ENCODE peak calls at places on chromosomes 2 and 18, in five cellular contexts. L is mammary epithelial cell, U is kidney epithelial cell, F is A549, X is fibroblast of villous mesenchyme. I is an unnamed sample.

GRCh38 chr2:207929923-207930322 is 95.4 kb downstream of the PLEKHM3 start:
- DNase-seq in L (no peak), U (no peak), F (no peak), X (no peak), I (no peak)

GRCh38 chr18:79420033-79420745 is 24.5 kb downstream of the NFATC1 start:
- DNase-seq in L (no peak), U (no peak), F (no peak), X (no peak), I (no peak)

GRCh38 chr18:25650201-25650941 is 298.4 kb upstream of the ZNF521 start:
- DNase-seq in L (peak), U (peak), F (no peak), X (peak), I (peak)

GRCh38 chr18:31679133-31679731 is 5.1 kb downstream of the B4GALT6 start:
- DNase-seq in L (peak), U (peak), F (peak), X (peak), I (peak)

GRCh38 chr2:197851451-197851850 is 47.1 kb downstream of the PLCL1 start:
- DNase-seq in L (no peak), U (no peak), F (no peak), X (no peak), I (no peak)

GRCh38 chr18:56327171-56327885 is 311.1 kb downstream of the TXNL1 start:
- DNase-seq in L (no peak), U (no peak), F (no peak), X (peak), I (no peak)

GRCh38 chr2:11811036-11811654 is 64.7 kb downstream of the LPIN1 start:
- DNase-seq in L (no peak), U (no peak), F (no peak), X (no peak), I (no peak)

GRCh38 chr2:157875720-157876065 is 437 bp downstream of the ACVR1 start:
- DNase-seq in L (no peak), U (no peak), F (no peak), X (no peak), I (no peak)

GRCh38 chr18:35029103-35029502 is 12.1 kb upstream of the MAPRE2 start:
- DNase-seq in L (no peak), U (no peak), F (no peak), X (peak), I (no peak)

GRCh38 chr2:236444187-236444586 is 125.4 kb upstream of the ACKR3 start:
- DNase-seq in L (no peak), U (no peak), F (no peak), X (no peak), I (no peak)

GRCh38 chr2:671072-671471 is 6.1 kb downstream of the TMEM18 start:
- DNase-seq in L (no peak), U (no peak), F (no peak), X (no peak), I (no peak)

GRCh38 chr2:183207110-183207509 is 82.9 kb downstream of the NUP35 start:
- DNase-seq in L (no peak), U (peak), F (no peak), X (peak), I (peak)

GRCh38 chr2:178796079-178796677 is 11.0 kb downstream of the TTN start:
- DNase-seq in L (peak), U (no peak), F (peak), X (peak), I (peak)

GRCh38 chr2:47249427-47249826 is 94.3 kb upstream of the STPG4 start:
- DNase-seq in L (no peak), U (no peak), F (no peak), X (no peak), I (no peak)

GRCh38 chr2:68931799-68932198 is 20.9 kb downstream of the GKN2 start:
- DNase-seq in L (no peak), U (no peak), F (no peak), X (peak), I (no peak)

GRCh38 chr2:171432969-171433762 is 624 bp downstream of the METTL8 start:
- DNase-seq in L (peak), U (no peak), F (peak), X (peak), I (no peak)

GRCh38 chr2:175057078-175057685 is 52.0 kb upstream of the CHN1 start:
- DNase-seq in L (no peak), U (no peak), F (no peak), X (peak), I (no peak)

GRCh38 chr2:11362781-11363099 is 18.3 kb upstream of the ROCK2 start:
- DNase-seq in L (no peak), U (no peak), F (no peak), X (no peak), I (no peak)

GRCh38 chr2:223486741-223487140 is 115.4 kb downstream of the SCG2 start:
- DNase-seq in L (no peak), U (no peak), F (no peak), X (no peak), I (peak)

GRCh38 chr2:63078852-63079606 is 28.4 kb downstream of the OTX1 start:
- DNase-seq in L (peak), U (no peak), F (peak), X (peak), I (peak)

GRCh38 chr18:53745228-53745967 is 479.1 kb downstream of the MBD2 start:
- DNase-seq in L (peak), U (no peak), F (peak), X (no peak), I (no peak)

GRCh38 chr2:3319134-3319533 is 58.5 kb downstream of the EIPR1 start:
- DNase-seq in L (no peak), U (no peak), F (no peak), X (no peak), I (no peak)

GRCh38 chr2:37688771-37689468 is 17.5 kb upstream of the CDC42EP3 start:
- DNase-seq in L (peak), U (peak), F (peak), X (peak), I (peak)

GRCh38 chr2:143422681-143423080 is 293.5 kb downstream of the ARHGAP15 start:
- DNase-seq in L (no peak), U (no peak), F (no peak), X (no peak), I (no peak)

GRCh38 chr2:178884440-178884839 is 77.2 kb upstream of the TTN start:
- DNase-seq in L (no peak), U (no peak), F (no peak), X (no peak), I (no peak)

GRCh38 chr18:11689031-11689971 is at the start of gene GNAL:
- DNase-seq in L (peak), U (peak), F (peak), X (peak), I (peak)

DNA sequence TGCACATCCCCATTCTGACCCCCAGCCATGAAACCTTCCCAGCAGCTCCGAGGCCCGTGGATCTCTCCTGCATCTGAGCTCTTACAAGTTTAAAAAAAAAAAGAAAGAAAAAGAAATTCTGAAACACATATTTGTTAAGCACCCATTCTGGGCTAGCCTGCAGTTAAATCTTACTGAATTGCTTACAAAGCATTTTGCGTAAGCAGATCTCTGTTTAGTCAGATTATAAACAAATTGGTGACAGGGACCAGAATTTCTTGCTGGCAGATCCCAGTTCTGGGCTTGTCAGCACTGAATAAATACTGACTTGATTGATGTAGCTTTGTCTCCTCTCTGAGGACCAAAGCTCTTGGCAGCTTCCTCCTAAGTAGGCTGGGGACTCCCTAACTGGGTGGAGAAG is 160.8 kb downstream of the MIB1 start:
- DNase-seq in L (no peak), U (no peak), F (no peak), X (no peak), I (no peak)
- TF ChIP-seq CTCF in L (no peak), U (no peak), F (no peak), X (no peak), I (no peak)

DNA sequence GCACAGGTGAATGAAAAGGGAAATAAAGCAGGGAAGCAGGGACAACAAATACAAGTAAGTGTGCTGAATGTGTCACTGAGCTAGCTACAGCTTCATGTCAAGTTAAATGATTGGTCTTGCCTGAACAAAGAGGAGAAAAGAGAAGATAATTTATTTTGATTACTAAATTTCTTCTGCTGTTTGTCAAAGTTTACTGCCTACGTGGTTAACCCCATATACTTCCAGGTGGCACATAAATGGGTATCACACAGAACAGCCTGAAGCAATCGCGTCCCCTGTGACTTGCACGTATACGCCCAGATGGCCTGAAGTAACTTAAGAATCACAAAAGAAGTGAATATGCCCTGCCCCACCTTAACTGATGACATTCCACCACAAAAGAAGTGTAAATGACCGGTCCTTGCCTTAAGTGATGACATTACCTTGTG is 434.2 kb downstream of the LRRTM4 start:
- DNase-seq in L (no peak), U (no peak), F (no peak), X (no peak), I (no peak)
- H3K4me3 ChIP-seq in L (no peak), U (no peak), F (no peak), X (no peak), I (no peak)

GRCh38 chr18:3608488-3608887 is 158.5 kb downstream of the TGIF1 start:
- DNase-seq in L (no peak), U (no peak), F (no peak), X (no peak), I (no peak)

GRCh38 chr18:3610818-3611217 is 160.8 kb downstream of the TGIF1 start:
- DNase-seq in L (no peak), U (no peak), F (no peak), X (no peak), I (no peak)

GRCh38 chr18:3610188-3610708 is 160.3 kb downstream of the TGIF1 start:
- DNase-seq in L (no peak), U (no peak), F (no peak), X (no peak), I (no peak)

GRCh38 chr18:3612315-3612714 is 162.3 kb downstream of the TGIF1 start:
- DNase-seq in L (no peak), U (no peak), F (peak), X (no peak), I (no peak)

DNA sequence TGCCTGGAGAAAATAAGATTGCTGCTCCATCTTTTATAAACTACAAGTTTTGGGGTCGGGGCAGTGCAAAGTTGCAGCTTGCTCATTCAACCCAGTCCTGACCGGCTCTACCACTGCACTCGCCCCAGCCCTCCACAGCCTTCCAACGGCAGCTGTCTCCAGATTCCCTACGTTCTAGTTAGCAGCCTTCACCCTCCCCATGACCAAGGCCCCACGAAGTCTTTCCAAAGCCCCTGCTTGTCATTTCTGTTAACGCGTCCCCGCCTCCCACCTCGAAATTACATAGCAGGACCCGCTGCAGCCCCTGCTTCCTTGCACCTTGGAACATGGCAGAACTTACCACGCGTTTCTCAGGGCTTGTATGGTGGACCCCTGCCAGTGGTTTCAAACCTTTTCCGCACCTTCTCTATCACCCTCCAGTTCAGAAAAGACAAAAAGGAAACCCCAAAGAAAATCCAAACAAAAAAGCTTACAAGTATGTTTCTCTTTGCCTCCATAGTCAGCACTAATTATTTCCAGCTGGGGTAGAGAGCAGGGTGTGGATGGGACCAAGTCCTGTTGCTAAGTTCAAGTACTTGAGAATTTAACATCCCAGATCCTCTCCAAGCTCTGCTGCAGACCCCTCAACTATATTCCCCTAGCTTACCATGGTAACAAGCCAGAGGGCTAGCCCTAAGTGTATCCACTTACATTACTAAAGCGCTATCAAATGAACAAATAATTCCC is 161.5 kb downstream of the TGIF1 start:
- DNase-seq in L (no peak), U (no peak), F (no peak), X (peak), I (no peak)
- TF ChIP-seq CTCF in L (no peak), U (no peak), F (no peak), X (no peak), I (no peak)

DNA sequence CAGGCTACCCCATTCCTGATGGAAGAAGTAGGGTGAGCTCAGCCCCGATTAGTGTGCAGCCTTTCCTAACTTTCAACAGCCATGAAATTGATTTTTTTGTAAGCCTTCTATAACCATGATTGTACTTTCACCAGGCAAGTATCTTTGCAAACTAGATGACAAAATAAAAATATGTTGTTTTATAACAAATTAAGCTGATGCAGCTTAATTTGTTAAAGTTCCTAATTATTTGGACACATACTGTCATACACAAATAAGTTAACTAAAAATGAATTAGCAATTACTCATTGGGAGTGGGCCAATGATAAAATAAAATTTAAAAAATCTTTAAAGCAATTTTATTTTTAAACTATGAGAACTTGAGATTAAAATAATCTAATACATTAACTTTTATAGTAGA is 113.1 kb upstream of the FANCL start:
- DNase-seq in L (no peak), U (no peak), F (no peak), X (no peak), I (no peak)
- H3K4me3 ChIP-seq in L (no peak), U (no peak), F (no peak), X (no peak), I (no peak)

I was measured in epithelial cell of proximal tubule.